ENCODE peak calls at places on chromosomes 16 and 17, in six cellular contexts. One of them, this sample, is unnamed.

GRCh38 chr17:14427914-14428639 is 127.2 kb downstream of the HS3ST3B1 start:
- DNase-seq in left lung: no peak
- DNase-seq in dorsolateral prefrontal cortex: no peak
- DNase-seq in lower leg skin: no peak
- DNase-seq in tibial nerve: no peak
- DNase-seq in IMR-90: no peak
- DNase-seq in this sample: no peak

GRCh38 chr17:80214012-80214877 is 5.9 kb downstream of the SGSH start:
- DNase-seq in left lung: peak; percentile 58
- DNase-seq in dorsolateral prefrontal cortex: no peak
- DNase-seq in lower leg skin: no peak
- DNase-seq in tibial nerve: no peak
- DNase-seq in IMR-90: no peak
- DNase-seq in this sample: no peak

GRCh38 chr17:56593073-56593740 is at the start of gene NOG:
- DNase-seq in left lung: peak; percentile 82
- DNase-seq in dorsolateral prefrontal cortex: no peak
- DNase-seq in lower leg skin: peak; percentile 88
- DNase-seq in tibial nerve: no peak
- DNase-seq in IMR-90: peak; percentile 54
- DNase-seq in this sample: peak; percentile 15

GRCh38 chr17:79866791-79867190 is 27.6 kb upstream of the CBX4 start:
- DNase-seq in left lung: peak; percentile 22
- DNase-seq in dorsolateral prefrontal cortex: no peak
- DNase-seq in lower leg skin: no peak
- DNase-seq in tibial nerve: no peak
- DNase-seq in IMR-90: no peak
- DNase-seq in this sample: peak; percentile 19

GRCh38 chr16:67071476-67072048 is 38.2 kb upstream of the PHAF1 start:
- DNase-seq in left lung: no peak
- DNase-seq in dorsolateral prefrontal cortex: no peak
- DNase-seq in lower leg skin: no peak
- DNase-seq in tibial nerve: no peak
- DNase-seq in IMR-90: no peak
- DNase-seq in this sample: no peak

GRCh38 chr16:7998789-7999453 is 591.4 kb downstream of the TMEM114 start:
- DNase-seq in left lung: no peak
- DNase-seq in dorsolateral prefrontal cortex: no peak
- DNase-seq in lower leg skin: no peak
- DNase-seq in tibial nerve: no peak
- DNase-seq in IMR-90: no peak
- DNase-seq in this sample: no peak

GRCh38 chr16:66446737-66447136 is 19.6 kb downstream of the BEAN1 start:
- DNase-seq in left lung: no peak
- DNase-seq in dorsolateral prefrontal cortex: no peak
- DNase-seq in lower leg skin: peak; percentile 64
- DNase-seq in tibial nerve: no peak
- DNase-seq in IMR-90: no peak
- DNase-seq in this sample: no peak

GRCh38 chr17:79997004-79997673 is 38.5 kb downstream of the TBC1D16 start:
- DNase-seq in left lung: peak; percentile 87
- DNase-seq in dorsolateral prefrontal cortex: no peak
- DNase-seq in lower leg skin: no peak
- DNase-seq in tibial nerve: no peak
- DNase-seq in IMR-90: no peak
- DNase-seq in this sample: peak; percentile 52

GRCh38 chr16:74083582-74083981 is 213.0 kb upstream of the PSMD7 start:
- DNase-seq in left lung: no peak
- DNase-seq in dorsolateral prefrontal cortex: no peak
- DNase-seq in lower leg skin: no peak
- DNase-seq in tibial nerve: no peak
- DNase-seq in IMR-90: no peak
- DNase-seq in this sample: no peak

GRCh38 chr16:79885320-79885719 is 284.8 kb upstream of the MAF start:
- DNase-seq in left lung: no peak
- DNase-seq in dorsolateral prefrontal cortex: no peak
- DNase-seq in lower leg skin: no peak
- DNase-seq in tibial nerve: no peak
- DNase-seq in IMR-90: no peak
- DNase-seq in this sample: no peak

GRCh38 chr17:75848523-75849303 is 4.5 kb upstream of the UNC13D start:
- DNase-seq in left lung: peak; percentile 90
- DNase-seq in dorsolateral prefrontal cortex: peak; percentile 56
- DNase-seq in lower leg skin: peak; percentile 97
- DNase-seq in tibial nerve: peak; percentile 67
- DNase-seq in IMR-90: peak; percentile 32
- DNase-seq in this sample: peak; percentile 66

GRCh38 chr17:79188048-79188447 is 113.4 kb downstream of the ENGASE start:
- DNase-seq in left lung: peak; percentile 69
- DNase-seq in dorsolateral prefrontal cortex: no peak
- DNase-seq in lower leg skin: no peak
- DNase-seq in tibial nerve: no peak
- DNase-seq in IMR-90: no peak
- DNase-seq in this sample: peak; percentile 24

GRCh38 chr17:41528959-41529353 is 848 bp upstream of the KRT19 start:
- DNase-seq in left lung: no peak
- DNase-seq in dorsolateral prefrontal cortex: no peak
- DNase-seq in lower leg skin: no peak
- DNase-seq in tibial nerve: no peak
- DNase-seq in IMR-90: no peak
- DNase-seq in this sample: no peak

GRCh38 chr17:41190328-41190727 is 641 bp downstream of the KRTAP9-1 start:
- DNase-seq in left lung: no peak
- DNase-seq in dorsolateral prefrontal cortex: no peak
- DNase-seq in lower leg skin: no peak
- DNase-seq in tibial nerve: no peak
- DNase-seq in IMR-90: no peak
- DNase-seq in this sample: no peak

GRCh38 chr16:87350681-87351319 is 32.8 kb downstream of the FBXO31 start:
- DNase-seq in left lung: peak; percentile 44
- DNase-seq in dorsolateral prefrontal cortex: peak; percentile 50
- DNase-seq in lower leg skin: no peak
- DNase-seq in tibial nerve: no peak
- DNase-seq in IMR-90: peak; percentile 43
- DNase-seq in this sample: no peak

GRCh38 chr16:21164521-21165168 is 6.2 kb downstream of the LDAF1 start:
- DNase-seq in left lung: no peak
- DNase-seq in dorsolateral prefrontal cortex: no peak
- DNase-seq in lower leg skin: no peak
- DNase-seq in tibial nerve: no peak
- DNase-seq in IMR-90: no peak
- DNase-seq in this sample: no peak

GRCh38 chr16:4322121-4323035 is 6.5 kb downstream of the GLIS2 start:
- DNase-seq in left lung: no peak
- DNase-seq in dorsolateral prefrontal cortex: no peak
- DNase-seq in lower leg skin: no peak
- DNase-seq in tibial nerve: no peak
- DNase-seq in IMR-90: no peak
- DNase-seq in this sample: no peak

GRCh38 chr17:17041018-17041521 is 1.2 kb upstream of the MPRIP start:
- DNase-seq in left lung: peak; percentile 34
- DNase-seq in dorsolateral prefrontal cortex: peak; percentile 55
- DNase-seq in lower leg skin: peak; percentile 84
- DNase-seq in tibial nerve: no peak
- DNase-seq in IMR-90: peak; percentile 74
- DNase-seq in this sample: no peak

DNA sequence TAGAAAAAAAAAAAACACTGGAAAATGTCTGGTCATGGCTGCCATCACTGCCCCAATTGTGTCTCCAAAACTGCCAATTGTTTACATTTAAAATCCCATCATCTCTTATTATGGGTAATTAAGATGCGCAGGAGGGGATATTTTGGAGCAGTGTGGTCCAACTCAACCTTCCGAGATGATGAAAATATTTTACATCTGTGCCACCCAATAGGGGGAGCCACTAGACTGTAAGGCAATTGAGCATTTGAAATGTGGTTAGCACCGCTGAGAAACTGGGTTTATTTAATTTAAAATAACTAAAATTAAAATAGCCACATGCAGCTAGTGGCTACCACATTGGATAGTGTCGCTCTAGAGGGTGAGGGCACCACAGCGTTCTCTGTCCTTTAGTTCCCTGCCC is 3.6 kb downstream of the MPO start:
- DNase-seq in left lung: no peak
- DNase-seq in dorsolateral prefrontal cortex: no peak
- DNase-seq in lower leg skin: no peak
- DNase-seq in tibial nerve: no peak
- DNase-seq in IMR-90: peak; percentile 8
- DNase-seq in this sample: peak; percentile 23
- TF ChIP-seq CTCF in left lung: peak; percentile 32
- TF ChIP-seq CTCF in dorsolateral prefrontal cortex: peak; percentile 39
- TF ChIP-seq CTCF in lower leg skin: no peak
- TF ChIP-seq CTCF in tibial nerve: no peak
- TF ChIP-seq CTCF in IMR-90: peak; percentile 44
- TF ChIP-seq CTCF in this sample: peak; percentile 53

GRCh38 chr16:56609463-56609921 is 1.1 kb downstream of the MT2A start:
- DNase-seq in left lung: no peak
- DNase-seq in dorsolateral prefrontal cortex: no peak
- DNase-seq in lower leg skin: no peak
- DNase-seq in tibial nerve: peak; percentile 61
- DNase-seq in IMR-90: peak; percentile 92
- DNase-seq in this sample: peak; percentile 94
- H3K4me3 ChIP-seq in left lung: peak overlapping the region; percentile 77
- H3K4me3 ChIP-seq in dorsolateral prefrontal cortex: peak overlapping the region; percentile 79
- H3K4me3 ChIP-seq in lower leg skin: peak overlapping the region; percentile 67
- H3K4me3 ChIP-seq in tibial nerve: peak overlapping the region; percentile 69
- H3K4me3 ChIP-seq in IMR-90: peak overlapping the region; percentile 72
- H3K4me3 ChIP-seq in this sample: peak overlapping the region; percentile 87

GRCh38 chr17:47728214-47728877 is 4.7 kb upstream of the TBX21 start:
- DNase-seq in left lung: no peak
- DNase-seq in dorsolateral prefrontal cortex: no peak
- DNase-seq in lower leg skin: no peak
- DNase-seq in tibial nerve: no peak
- DNase-seq in IMR-90: no peak
- DNase-seq in this sample: no peak

GRCh38 chr17:47726796-47727703 is 6.0 kb upstream of the TBX21 start:
- DNase-seq in left lung: no peak
- DNase-seq in dorsolateral prefrontal cortex: no peak
- DNase-seq in lower leg skin: no peak
- DNase-seq in tibial nerve: no peak
- DNase-seq in IMR-90: no peak
- DNase-seq in this sample: no peak

GRCh38 chr17:47724705-47725104 is 8.3 kb upstream of the TBX21 start:
- DNase-seq in left lung: no peak
- DNase-seq in dorsolateral prefrontal cortex: no peak
- DNase-seq in lower leg skin: no peak
- DNase-seq in tibial nerve: no peak
- DNase-seq in IMR-90: no peak
- DNase-seq in this sample: no peak

GRCh38 chr17:47727704-47728036 is 5.4 kb upstream of the TBX21 start:
- DNase-seq in left lung: no peak
- DNase-seq in dorsolateral prefrontal cortex: no peak
- DNase-seq in lower leg skin: no peak
- DNase-seq in tibial nerve: no peak
- DNase-seq in IMR-90: no peak
- DNase-seq in this sample: no peak

DNA sequence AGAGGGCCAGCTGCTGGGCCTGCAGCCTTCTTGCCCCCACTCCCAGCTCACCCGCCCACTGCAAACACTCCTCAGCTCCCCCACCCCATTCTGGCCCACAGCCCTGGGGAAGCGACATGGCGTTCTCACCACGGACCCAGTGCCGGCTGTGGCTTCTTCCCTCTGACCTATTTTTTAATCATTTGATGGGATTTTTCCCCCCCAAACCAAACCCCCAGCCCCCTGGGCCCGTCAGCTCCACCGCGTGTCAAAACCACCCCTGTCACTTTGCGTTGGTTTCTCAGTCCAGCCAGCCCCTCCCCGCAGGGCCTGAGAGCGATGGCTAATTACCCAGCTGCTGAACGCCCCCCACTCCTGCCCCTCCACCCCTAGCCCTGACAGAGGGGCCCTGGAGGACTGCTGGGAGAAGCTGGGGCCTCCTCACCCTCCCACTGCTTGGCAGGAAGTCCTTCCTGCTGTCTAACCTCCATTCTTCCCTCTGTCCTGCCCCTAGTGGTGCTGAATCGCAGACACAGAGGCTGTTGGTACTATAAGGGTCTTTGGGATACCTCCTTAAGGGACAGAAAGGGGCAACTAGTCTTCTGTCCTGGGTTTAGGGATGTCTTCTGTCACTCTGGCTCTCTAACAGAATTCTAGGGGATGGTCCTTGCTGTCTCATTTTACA is 7.5 kb upstream of the TBX21 start:
- DNase-seq in left lung: no peak
- DNase-seq in dorsolateral prefrontal cortex: no peak
- DNase-seq in lower leg skin: no peak
- DNase-seq in tibial nerve: no peak
- DNase-seq in IMR-90: no peak
- DNase-seq in this sample: no peak
- TF ChIP-seq CTCF in left lung: no peak
- TF ChIP-seq CTCF in dorsolateral prefrontal cortex: no peak
- TF ChIP-seq CTCF in lower leg skin: no peak
- TF ChIP-seq CTCF in tibial nerve: no peak
- TF ChIP-seq CTCF in IMR-90: no peak
- TF ChIP-seq CTCF in this sample: peak; percentile 30

GRCh38 chr16:55872130-55872529 is 3.0 kb downstream of the CES5A start:
- DNase-seq in left lung: no peak
- DNase-seq in dorsolateral prefrontal cortex: no peak
- DNase-seq in lower leg skin: no peak
- DNase-seq in tibial nerve: no peak
- DNase-seq in IMR-90: no peak
- DNase-seq in this sample: no peak
- H3K4me3 ChIP-seq in left lung: no peak overlapping the region
- H3K4me3 ChIP-seq in dorsolateral prefrontal cortex: no peak overlapping the region
- H3K4me3 ChIP-seq in lower leg skin: no peak overlapping the region
- H3K4me3 ChIP-seq in tibial nerve: no peak overlapping the region
- H3K4me3 ChIP-seq in IMR-90: no peak overlapping the region
- H3K4me3 ChIP-seq in this sample: no peak overlapping the region

GRCh38 chr16:70772493-70772892 is 28.5 kb downstream of the VAC14 start:
- DNase-seq in left lung: no peak
- DNase-seq in dorsolateral prefrontal cortex: no peak
- DNase-seq in lower leg skin: no peak
- DNase-seq in tibial nerve: no peak
- DNase-seq in IMR-90: peak; percentile 44
- DNase-seq in this sample: peak; percentile 65

GRCh38 chr16:70769131-70769530 is 31.8 kb downstream of the VAC14 start:
- DNase-seq in left lung: peak; percentile 47
- DNase-seq in dorsolateral prefrontal cortex: no peak
- DNase-seq in lower leg skin: no peak
- DNase-seq in tibial nerve: no peak
- DNase-seq in IMR-90: no peak
- DNase-seq in this sample: no peak

GRCh38 chr16:70769761-70770160 is 31.2 kb downstream of the VAC14 start:
- DNase-seq in left lung: peak; percentile 43
- DNase-seq in dorsolateral prefrontal cortex: no peak
- DNase-seq in lower leg skin: no peak
- DNase-seq in tibial nerve: no peak
- DNase-seq in IMR-90: no peak
- DNase-seq in this sample: no peak

GRCh38 chr16:70770968-70771552 is 29.9 kb downstream of the VAC14 start:
- DNase-seq in left lung: peak; percentile 79
- DNase-seq in dorsolateral prefrontal cortex: peak; percentile 76
- DNase-seq in lower leg skin: peak; percentile 93
- DNase-seq in tibial nerve: peak; percentile 45
- DNase-seq in IMR-90: peak; percentile 54
- DNase-seq in this sample: peak; percentile 71

GRCh38 chr16:70770291-70770967 is 30.5 kb downstream of the VAC14 start:
- DNase-seq in left lung: peak; percentile 25
- DNase-seq in dorsolateral prefrontal cortex: no peak
- DNase-seq in lower leg skin: no peak
- DNase-seq in tibial nerve: no peak
- DNase-seq in IMR-90: no peak
- DNase-seq in this sample: no peak
- TF ChIP-seq CTCF in left lung: no peak
- TF ChIP-seq CTCF in dorsolateral prefrontal cortex: no peak
- TF ChIP-seq CTCF in lower leg skin: no peak
- TF ChIP-seq CTCF in tibial nerve: no peak
- TF ChIP-seq CTCF in IMR-90: no peak
- TF ChIP-seq CTCF in this sample: peak; percentile 38

GRCh38 chr17:1186923-1187771 is 7.4 kb upstream of the ABR start:
- DNase-seq in left lung: peak; percentile 98
- DNase-seq in dorsolateral prefrontal cortex: peak; percentile 62
- DNase-seq in lower leg skin: peak; percentile 95
- DNase-seq in tibial nerve: peak; percentile 54
- DNase-seq in IMR-90: peak; percentile 84
- DNase-seq in this sample: peak; percentile 93
- H3K4me3 ChIP-seq in left lung: peak overlapping the region; percentile 21
- H3K4me3 ChIP-seq in dorsolateral prefrontal cortex: peak overlapping the region; percentile 26
- H3K4me3 ChIP-seq in lower leg skin: no peak overlapping the region
- H3K4me3 ChIP-seq in tibial nerve: no peak overlapping the region
- H3K4me3 ChIP-seq in IMR-90: no peak overlapping the region
- H3K4me3 ChIP-seq in this sample: peak overlapping the region; percentile 27

This sample was measured in choroid plexus epithelial cell.